ENCODE peak calls at places on chromosomes 7 and 10, in nine cellular contexts. One of them, this sample, is unnamed.

GRCh38 chr10:10935032-10935431 is 82.6 kb upstream of the CELF2 start:
- DNase-seq in stomach: no peak
- DNase-seq in activated T-helper 1 cell treated with anti-CD3 and anti-CD28 coated beads, Interleukin-12 subunit alpha, Interleukin-12 subunit beta, Interleukin-2, Interleukin-4 antibody, amounts not matched to agents 30 ng/mL and 10 ng/mL and 1 ng/mL, durations not matched to agents 14 hours and 24 hours and 36 hours: no peak
- DNase-seq in activated effector memory CD4-positive, alpha-beta T cell treated with anti-CD3 and anti-CD28 coated beads, Interleukin-2, amount 50 U/mL, for 16 hours: no peak
- DNase-seq in stimulated activated naive B cell treated with anti-CD40 and anti-IgM and Interleukin-4, amounts not matched to agents 10 μg/mL and 1 μg/mL and 100 μg/mL, for 72 hours: no peak
- DNase-seq in RCC 7860: no peak
- DNase-seq in activated CD4-positive, alpha-beta T cell treated with anti-CD3 and anti-CD28 coated beads, Interleukin-2, amount 50 U/mL, for 1 hour: no peak
- DNase-seq in stimulated activated CD4-positive, alpha-beta T cell treated with anti-CD3 and anti-CD28 coated beads, Interleukin-12 subunit alpha, Interleukin-12 subunit beta, amount 100 ng/mL, for 4 hours: no peak
- DNase-seq in fibroblast of the aortic adventitia: no peak
- DNase-seq in this sample: no peak

GRCh38 chr10:103574116-103575061 is 80.9 kb downstream of the NEURL1 start:
- DNase-seq in stomach: no peak
- DNase-seq in activated effector memory CD4-positive, alpha-beta T cell treated with anti-CD3 and anti-CD28 coated beads, Interleukin-2, amount 50 U/mL, for 16 hours: no peak
- DNase-seq in activated CD4-positive, alpha-beta T cell treated with anti-CD3 and anti-CD28 coated beads, Interleukin-2, amount 50 U/mL, for 1 hour: no peak
- DNase-seq in fibroblast of the aortic adventitia: peak; percentile 6
- DNase-seq in activated T-helper 1 cell treated with anti-CD3 and anti-CD28 coated beads, Interleukin-12 subunit alpha, Interleukin-12 subunit beta, Interleukin-2, Interleukin-4 antibody, amounts not matched to agents 30 ng/mL and 10 ng/mL and 1 ng/mL, durations not matched to agents 14 hours and 24 hours and 36 hours: no peak
- DNase-seq in stimulated activated CD4-positive, alpha-beta T cell treated with anti-CD3 and anti-CD28 coated beads, Interleukin-12 subunit alpha, Interleukin-12 subunit beta, amount 100 ng/mL, for 4 hours: no peak
- DNase-seq in RCC 7860: no peak
- DNase-seq in stimulated activated naive B cell treated with anti-CD40 and anti-IgM and Interleukin-4, amounts not matched to agents 10 μg/mL and 1 μg/mL and 100 μg/mL, for 72 hours: no peak
- DNase-seq in this sample: no peak

GRCh38 chr10:114195079-114195478 is 15.9 kb downstream of the TDRD1 start:
- DNase-seq in fibroblast of the aortic adventitia: no peak
- DNase-seq in activated T-helper 1 cell treated with anti-CD3 and anti-CD28 coated beads, Interleukin-12 subunit alpha, Interleukin-12 subunit beta, Interleukin-2, Interleukin-4 antibody, amounts not matched to agents 30 ng/mL and 10 ng/mL and 1 ng/mL, durations not matched to agents 14 hours and 24 hours and 36 hours: no peak
- DNase-seq in stomach: no peak
- DNase-seq in stimulated activated CD4-positive, alpha-beta T cell treated with anti-CD3 and anti-CD28 coated beads, Interleukin-12 subunit alpha, Interleukin-12 subunit beta, amount 100 ng/mL, for 4 hours: no peak
- DNase-seq in stimulated activated naive B cell treated with anti-CD40 and anti-IgM and Interleukin-4, amounts not matched to agents 10 μg/mL and 1 μg/mL and 100 μg/mL, for 72 hours: no peak
- DNase-seq in activated CD4-positive, alpha-beta T cell treated with anti-CD3 and anti-CD28 coated beads, Interleukin-2, amount 50 U/mL, for 1 hour: no peak
- DNase-seq in RCC 7860: no peak
- DNase-seq in activated effector memory CD4-positive, alpha-beta T cell treated with anti-CD3 and anti-CD28 coated beads, Interleukin-2, amount 50 U/mL, for 16 hours: no peak
- DNase-seq in this sample: no peak

GRCh38 chr10:14416308-14416700 is 85.6 kb upstream of the FRMD4A start:
- DNase-seq in fibroblast of the aortic adventitia: peak; percentile 19
- DNase-seq in stimulated activated naive B cell treated with anti-CD40 and anti-IgM and Interleukin-4, amounts not matched to agents 10 μg/mL and 1 μg/mL and 100 μg/mL, for 72 hours: no peak
- DNase-seq in activated T-helper 1 cell treated with anti-CD3 and anti-CD28 coated beads, Interleukin-12 subunit alpha, Interleukin-12 subunit beta, Interleukin-2, Interleukin-4 antibody, amounts not matched to agents 30 ng/mL and 10 ng/mL and 1 ng/mL, durations not matched to agents 14 hours and 24 hours and 36 hours: no peak
- DNase-seq in activated effector memory CD4-positive, alpha-beta T cell treated with anti-CD3 and anti-CD28 coated beads, Interleukin-2, amount 50 U/mL, for 16 hours: no peak
- DNase-seq in stomach: no peak
- DNase-seq in stimulated activated CD4-positive, alpha-beta T cell treated with anti-CD3 and anti-CD28 coated beads, Interleukin-12 subunit alpha, Interleukin-12 subunit beta, amount 100 ng/mL, for 4 hours: no peak
- DNase-seq in activated CD4-positive, alpha-beta T cell treated with anti-CD3 and anti-CD28 coated beads, Interleukin-2, amount 50 U/mL, for 1 hour: no peak
- DNase-seq in RCC 7860: no peak
- DNase-seq in this sample: no peak

GRCh38 chr10:33483124-33483794 is 148.8 kb upstream of the NRP1 start:
- DNase-seq in activated CD4-positive, alpha-beta T cell treated with anti-CD3 and anti-CD28 coated beads, Interleukin-2, amount 50 U/mL, for 1 hour: no peak
- DNase-seq in activated effector memory CD4-positive, alpha-beta T cell treated with anti-CD3 and anti-CD28 coated beads, Interleukin-2, amount 50 U/mL, for 16 hours: no peak
- DNase-seq in stimulated activated naive B cell treated with anti-CD40 and anti-IgM and Interleukin-4, amounts not matched to agents 10 μg/mL and 1 μg/mL and 100 μg/mL, for 72 hours: no peak
- DNase-seq in fibroblast of the aortic adventitia: no peak
- DNase-seq in activated T-helper 1 cell treated with anti-CD3 and anti-CD28 coated beads, Interleukin-12 subunit alpha, Interleukin-12 subunit beta, Interleukin-2, Interleukin-4 antibody, amounts not matched to agents 30 ng/mL and 10 ng/mL and 1 ng/mL, durations not matched to agents 14 hours and 24 hours and 36 hours: no peak
- DNase-seq in stimulated activated CD4-positive, alpha-beta T cell treated with anti-CD3 and anti-CD28 coated beads, Interleukin-12 subunit alpha, Interleukin-12 subunit beta, amount 100 ng/mL, for 4 hours: no peak
- DNase-seq in RCC 7860: no peak
- DNase-seq in stomach: no peak
- DNase-seq in this sample: no peak

GRCh38 chr7:16071246-16071857 is 350.0 kb downstream of the CRPPA start:
- DNase-seq in activated T-helper 1 cell treated with anti-CD3 and anti-CD28 coated beads, Interleukin-12 subunit alpha, Interleukin-12 subunit beta, Interleukin-2, Interleukin-4 antibody, amounts not matched to agents 30 ng/mL and 10 ng/mL and 1 ng/mL, durations not matched to agents 14 hours and 24 hours and 36 hours: no peak
- DNase-seq in activated effector memory CD4-positive, alpha-beta T cell treated with anti-CD3 and anti-CD28 coated beads, Interleukin-2, amount 50 U/mL, for 16 hours: no peak
- DNase-seq in fibroblast of the aortic adventitia: peak; percentile 80
- DNase-seq in RCC 7860: peak; percentile 51
- DNase-seq in stimulated activated naive B cell treated with anti-CD40 and anti-IgM and Interleukin-4, amounts not matched to agents 10 μg/mL and 1 μg/mL and 100 μg/mL, for 72 hours: no peak
- DNase-seq in stimulated activated CD4-positive, alpha-beta T cell treated with anti-CD3 and anti-CD28 coated beads, Interleukin-12 subunit alpha, Interleukin-12 subunit beta, amount 100 ng/mL, for 4 hours: no peak
- DNase-seq in stomach: no peak
- DNase-seq in activated CD4-positive, alpha-beta T cell treated with anti-CD3 and anti-CD28 coated beads, Interleukin-2, amount 50 U/mL, for 1 hour: no peak
- DNase-seq in this sample: no peak

GRCh38 chr10:35613597-35614226 is 8.6 kb downstream of the GJD4 start:
- DNase-seq in stimulated activated naive B cell treated with anti-CD40 and anti-IgM and Interleukin-4, amounts not matched to agents 10 μg/mL and 1 μg/mL and 100 μg/mL, for 72 hours: no peak
- DNase-seq in RCC 7860: no peak
- DNase-seq in activated CD4-positive, alpha-beta T cell treated with anti-CD3 and anti-CD28 coated beads, Interleukin-2, amount 50 U/mL, for 1 hour: no peak
- DNase-seq in stomach: no peak
- DNase-seq in stimulated activated CD4-positive, alpha-beta T cell treated with anti-CD3 and anti-CD28 coated beads, Interleukin-12 subunit alpha, Interleukin-12 subunit beta, amount 100 ng/mL, for 4 hours: no peak
- DNase-seq in activated effector memory CD4-positive, alpha-beta T cell treated with anti-CD3 and anti-CD28 coated beads, Interleukin-2, amount 50 U/mL, for 16 hours: no peak
- DNase-seq in fibroblast of the aortic adventitia: peak; percentile 72
- DNase-seq in activated T-helper 1 cell treated with anti-CD3 and anti-CD28 coated beads, Interleukin-12 subunit alpha, Interleukin-12 subunit beta, Interleukin-2, Interleukin-4 antibody, amounts not matched to agents 30 ng/mL and 10 ng/mL and 1 ng/mL, durations not matched to agents 14 hours and 24 hours and 36 hours: no peak
- DNase-seq in this sample: no peak

GRCh38 chr10:132961-133898 is 2.0 kb upstream of the ZMYND11 start:
- DNase-seq in activated effector memory CD4-positive, alpha-beta T cell treated with anti-CD3 and anti-CD28 coated beads, Interleukin-2, amount 50 U/mL, for 16 hours: no peak
- DNase-seq in stimulated activated CD4-positive, alpha-beta T cell treated with anti-CD3 and anti-CD28 coated beads, Interleukin-12 subunit alpha, Interleukin-12 subunit beta, amount 100 ng/mL, for 4 hours: no peak
- DNase-seq in RCC 7860: peak; percentile 71
- DNase-seq in stomach: no peak
- DNase-seq in activated CD4-positive, alpha-beta T cell treated with anti-CD3 and anti-CD28 coated beads, Interleukin-2, amount 50 U/mL, for 1 hour: no peak
- DNase-seq in fibroblast of the aortic adventitia: peak; percentile 77
- DNase-seq in stimulated activated naive B cell treated with anti-CD40 and anti-IgM and Interleukin-4, amounts not matched to agents 10 μg/mL and 1 μg/mL and 100 μg/mL, for 72 hours: no peak
- DNase-seq in activated T-helper 1 cell treated with anti-CD3 and anti-CD28 coated beads, Interleukin-12 subunit alpha, Interleukin-12 subunit beta, Interleukin-2, Interleukin-4 antibody, amounts not matched to agents 30 ng/mL and 10 ng/mL and 1 ng/mL, durations not matched to agents 14 hours and 24 hours and 36 hours: no peak
- DNase-seq in this sample: no peak

GRCh38 chr7:128948312-128948973 is 10.7 kb downstream of the IRF5 start:
- DNase-seq in stimulated activated naive B cell treated with anti-CD40 and anti-IgM and Interleukin-4, amounts not matched to agents 10 μg/mL and 1 μg/mL and 100 μg/mL, for 72 hours: no peak
- DNase-seq in activated T-helper 1 cell treated with anti-CD3 and anti-CD28 coated beads, Interleukin-12 subunit alpha, Interleukin-12 subunit beta, Interleukin-2, Interleukin-4 antibody, amounts not matched to agents 30 ng/mL and 10 ng/mL and 1 ng/mL, durations not matched to agents 14 hours and 24 hours and 36 hours: no peak
- DNase-seq in fibroblast of the aortic adventitia: peak; percentile 5
- DNase-seq in RCC 7860: no peak
- DNase-seq in activated effector memory CD4-positive, alpha-beta T cell treated with anti-CD3 and anti-CD28 coated beads, Interleukin-2, amount 50 U/mL, for 16 hours: no peak
- DNase-seq in activated CD4-positive, alpha-beta T cell treated with anti-CD3 and anti-CD28 coated beads, Interleukin-2, amount 50 U/mL, for 1 hour: no peak
- DNase-seq in stomach: no peak
- DNase-seq in stimulated activated CD4-positive, alpha-beta T cell treated with anti-CD3 and anti-CD28 coated beads, Interleukin-12 subunit alpha, Interleukin-12 subunit beta, amount 100 ng/mL, for 4 hours: no peak
- DNase-seq in this sample: no peak

GRCh38 chr10:46069771-46070463 is 23.8 kb upstream of the MSMB start:
- DNase-seq in activated T-helper 1 cell treated with anti-CD3 and anti-CD28 coated beads, Interleukin-12 subunit alpha, Interleukin-12 subunit beta, Interleukin-2, Interleukin-4 antibody, amounts not matched to agents 30 ng/mL and 10 ng/mL and 1 ng/mL, durations not matched to agents 14 hours and 24 hours and 36 hours: no peak
- DNase-seq in activated CD4-positive, alpha-beta T cell treated with anti-CD3 and anti-CD28 coated beads, Interleukin-2, amount 50 U/mL, for 1 hour: no peak
- DNase-seq in stimulated activated CD4-positive, alpha-beta T cell treated with anti-CD3 and anti-CD28 coated beads, Interleukin-12 subunit alpha, Interleukin-12 subunit beta, amount 100 ng/mL, for 4 hours: no peak
- DNase-seq in activated effector memory CD4-positive, alpha-beta T cell treated with anti-CD3 and anti-CD28 coated beads, Interleukin-2, amount 50 U/mL, for 16 hours: no peak
- DNase-seq in stimulated activated naive B cell treated with anti-CD40 and anti-IgM and Interleukin-4, amounts not matched to agents 10 μg/mL and 1 μg/mL and 100 μg/mL, for 72 hours: no peak
- DNase-seq in stomach: no peak
- DNase-seq in fibroblast of the aortic adventitia: no peak
- DNase-seq in RCC 7860: no peak
- DNase-seq in this sample: no peak

GRCh38 chr7:97075928-97076327 is 41.6 kb upstream of the SDHAF3 start:
- DNase-seq in activated CD4-positive, alpha-beta T cell treated with anti-CD3 and anti-CD28 coated beads, Interleukin-2, amount 50 U/mL, for 1 hour: no peak
- DNase-seq in stomach: no peak
- DNase-seq in stimulated activated naive B cell treated with anti-CD40 and anti-IgM and Interleukin-4, amounts not matched to agents 10 μg/mL and 1 μg/mL and 100 μg/mL, for 72 hours: no peak
- DNase-seq in activated T-helper 1 cell treated with anti-CD3 and anti-CD28 coated beads, Interleukin-12 subunit alpha, Interleukin-12 subunit beta, Interleukin-2, Interleukin-4 antibody, amounts not matched to agents 30 ng/mL and 10 ng/mL and 1 ng/mL, durations not matched to agents 14 hours and 24 hours and 36 hours: no peak
- DNase-seq in activated effector memory CD4-positive, alpha-beta T cell treated with anti-CD3 and anti-CD28 coated beads, Interleukin-2, amount 50 U/mL, for 16 hours: no peak
- DNase-seq in RCC 7860: no peak
- DNase-seq in fibroblast of the aortic adventitia: no peak
- DNase-seq in stimulated activated CD4-positive, alpha-beta T cell treated with anti-CD3 and anti-CD28 coated beads, Interleukin-12 subunit alpha, Interleukin-12 subunit beta, amount 100 ng/mL, for 4 hours: no peak
- DNase-seq in this sample: no peak

GRCh38 chr7:23520582-23520981 is 11.2 kb downstream of the TRA2A start:
- DNase-seq in activated CD4-positive, alpha-beta T cell treated with anti-CD3 and anti-CD28 coated beads, Interleukin-2, amount 50 U/mL, for 1 hour: no peak
- DNase-seq in RCC 7860: no peak
- DNase-seq in activated T-helper 1 cell treated with anti-CD3 and anti-CD28 coated beads, Interleukin-12 subunit alpha, Interleukin-12 subunit beta, Interleukin-2, Interleukin-4 antibody, amounts not matched to agents 30 ng/mL and 10 ng/mL and 1 ng/mL, durations not matched to agents 14 hours and 24 hours and 36 hours: no peak
- DNase-seq in stimulated activated CD4-positive, alpha-beta T cell treated with anti-CD3 and anti-CD28 coated beads, Interleukin-12 subunit alpha, Interleukin-12 subunit beta, amount 100 ng/mL, for 4 hours: no peak
- DNase-seq in stimulated activated naive B cell treated with anti-CD40 and anti-IgM and Interleukin-4, amounts not matched to agents 10 μg/mL and 1 μg/mL and 100 μg/mL, for 72 hours: no peak
- DNase-seq in stomach: no peak
- DNase-seq in activated effector memory CD4-positive, alpha-beta T cell treated with anti-CD3 and anti-CD28 coated beads, Interleukin-2, amount 50 U/mL, for 16 hours: no peak
- DNase-seq in fibroblast of the aortic adventitia: no peak
- DNase-seq in this sample: no peak

GRCh38 chr7:21256310-21256877 is 171.5 kb upstream of the SP4 start:
- DNase-seq in stomach: no peak
- DNase-seq in activated CD4-positive, alpha-beta T cell treated with anti-CD3 and anti-CD28 coated beads, Interleukin-2, amount 50 U/mL, for 1 hour: peak; percentile 16
- DNase-seq in fibroblast of the aortic adventitia: peak; percentile 70
- DNase-seq in RCC 7860: peak; percentile 30
- DNase-seq in stimulated activated CD4-positive, alpha-beta T cell treated with anti-CD3 and anti-CD28 coated beads, Interleukin-12 subunit alpha, Interleukin-12 subunit beta, amount 100 ng/mL, for 4 hours: no peak
- DNase-seq in activated effector memory CD4-positive, alpha-beta T cell treated with anti-CD3 and anti-CD28 coated beads, Interleukin-2, amount 50 U/mL, for 16 hours: no peak
- DNase-seq in stimulated activated naive B cell treated with anti-CD40 and anti-IgM and Interleukin-4, amounts not matched to agents 10 μg/mL and 1 μg/mL and 100 μg/mL, for 72 hours: no peak
- DNase-seq in activated T-helper 1 cell treated with anti-CD3 and anti-CD28 coated beads, Interleukin-12 subunit alpha, Interleukin-12 subunit beta, Interleukin-2, Interleukin-4 antibody, amounts not matched to agents 30 ng/mL and 10 ng/mL and 1 ng/mL, durations not matched to agents 14 hours and 24 hours and 36 hours: no peak
- DNase-seq in this sample: peak; percentile 28

GRCh38 chr10:98555011-98555619 is 108.4 kb upstream of the HPS1 start:
- DNase-seq in RCC 7860: no peak
- DNase-seq in stomach: no peak
- DNase-seq in activated effector memory CD4-positive, alpha-beta T cell treated with anti-CD3 and anti-CD28 coated beads, Interleukin-2, amount 50 U/mL, for 16 hours: no peak
- DNase-seq in stimulated activated naive B cell treated with anti-CD40 and anti-IgM and Interleukin-4, amounts not matched to agents 10 μg/mL and 1 μg/mL and 100 μg/mL, for 72 hours: no peak
- DNase-seq in fibroblast of the aortic adventitia: no peak
- DNase-seq in activated T-helper 1 cell treated with anti-CD3 and anti-CD28 coated beads, Interleukin-12 subunit alpha, Interleukin-12 subunit beta, Interleukin-2, Interleukin-4 antibody, amounts not matched to agents 30 ng/mL and 10 ng/mL and 1 ng/mL, durations not matched to agents 14 hours and 24 hours and 36 hours: no peak
- DNase-seq in stimulated activated CD4-positive, alpha-beta T cell treated with anti-CD3 and anti-CD28 coated beads, Interleukin-12 subunit alpha, Interleukin-12 subunit beta, amount 100 ng/mL, for 4 hours: no peak
- DNase-seq in activated CD4-positive, alpha-beta T cell treated with anti-CD3 and anti-CD28 coated beads, Interleukin-2, amount 50 U/mL, for 1 hour: no peak
- DNase-seq in this sample: no peak

GRCh38 chr10:114394531-114394930 is 9.8 kb downstream of the AFAP1L2 start:
- DNase-seq in RCC 7860: no peak
- DNase-seq in activated CD4-positive, alpha-beta T cell treated with anti-CD3 and anti-CD28 coated beads, Interleukin-2, amount 50 U/mL, for 1 hour: no peak
- DNase-seq in stimulated activated CD4-positive, alpha-beta T cell treated with anti-CD3 and anti-CD28 coated beads, Interleukin-12 subunit alpha, Interleukin-12 subunit beta, amount 100 ng/mL, for 4 hours: no peak
- DNase-seq in activated T-helper 1 cell treated with anti-CD3 and anti-CD28 coated beads, Interleukin-12 subunit alpha, Interleukin-12 subunit beta, Interleukin-2, Interleukin-4 antibody, amounts not matched to agents 30 ng/mL and 10 ng/mL and 1 ng/mL, durations not matched to agents 14 hours and 24 hours and 36 hours: no peak
- DNase-seq in activated effector memory CD4-positive, alpha-beta T cell treated with anti-CD3 and anti-CD28 coated beads, Interleukin-2, amount 50 U/mL, for 16 hours: no peak
- DNase-seq in stomach: no peak
- DNase-seq in stimulated activated naive B cell treated with anti-CD40 and anti-IgM and Interleukin-4, amounts not matched to agents 10 μg/mL and 1 μg/mL and 100 μg/mL, for 72 hours: no peak
- DNase-seq in fibroblast of the aortic adventitia: no peak
- DNase-seq in this sample: no peak